ENCODE peak calls at places on chromosomes 16 and 17, in six cellular contexts. One of them, this sample, is unnamed.

GRCh38 chr16:30934827-30935557 is 11.6 kb downstream of the FBXL19 start:
- DNase-seq in heart right ventricle: no peak
- DNase-seq in posterior cingulate gyrus: no peak
- DNase-seq in Caki2: peak; percentile 74
- DNase-seq in EH: peak; percentile 56
- DNase-seq in amniotic stem cell: no peak
- DNase-seq in this sample: peak; percentile 74

GRCh38 chr17:76726231-76726765 is at the start of gene JMJD6:
- DNase-seq in heart right ventricle: peak; percentile 96
- DNase-seq in posterior cingulate gyrus: peak; percentile 96
- DNase-seq in Caki2: peak; percentile 97
- DNase-seq in EH: peak; percentile 97
- DNase-seq in amniotic stem cell: peak; percentile 85
- DNase-seq in this sample: peak; percentile 97

GRCh38 chr17:36731091-36731490 is 129.7 kb downstream of the MRM1 start:
- DNase-seq in heart right ventricle: no peak
- DNase-seq in posterior cingulate gyrus: no peak
- DNase-seq in Caki2: no peak
- DNase-seq in EH: no peak
- DNase-seq in amniotic stem cell: no peak
- DNase-seq in this sample: no peak

GRCh38 chr17:75531724-75532090 is 6.2 kb downstream of the LLGL2 start:
- DNase-seq in heart right ventricle: no peak
- DNase-seq in posterior cingulate gyrus: no peak
- DNase-seq in Caki2: no peak
- DNase-seq in EH: peak; percentile 17
- DNase-seq in amniotic stem cell: no peak
- DNase-seq in this sample: no peak

GRCh38 chr17:39177256-39177655 is 11.3 kb upstream of the ARL5C start:
- DNase-seq in heart right ventricle: no peak
- DNase-seq in posterior cingulate gyrus: no peak
- DNase-seq in Caki2: peak; percentile 53
- DNase-seq in EH: peak; percentile 27
- DNase-seq in amniotic stem cell: no peak
- DNase-seq in this sample: no peak

GRCh38 chr17:4599505-4600281 is 15.4 kb downstream of the SMTNL2 start:
- DNase-seq in heart right ventricle: peak; percentile 71
- DNase-seq in posterior cingulate gyrus: no peak
- DNase-seq in Caki2: no peak
- DNase-seq in EH: no peak
- DNase-seq in amniotic stem cell: no peak
- DNase-seq in this sample: peak; percentile 6

GRCh38 chr16:29926675-29927522 is 873 bp upstream of the KCTD13 start:
- DNase-seq in heart right ventricle: no peak
- DNase-seq in posterior cingulate gyrus: peak; percentile 24
- DNase-seq in Caki2: no peak
- DNase-seq in EH: peak; percentile 68
- DNase-seq in amniotic stem cell: no peak
- DNase-seq in this sample: no peak

GRCh38 chr17:45241315-45242011 is 19.8 kb downstream of the FMNL1 start:
- DNase-seq in heart right ventricle: no peak
- DNase-seq in posterior cingulate gyrus: no peak
- DNase-seq in Caki2: no peak
- DNase-seq in EH: no peak
- DNase-seq in amniotic stem cell: no peak
- DNase-seq in this sample: no peak

GRCh38 chr16:82888616-82889015 is 261.8 kb downstream of the CDH13 start:
- DNase-seq in heart right ventricle: no peak
- DNase-seq in posterior cingulate gyrus: no peak
- DNase-seq in Caki2: peak; percentile 6
- DNase-seq in EH: peak; percentile 88
- DNase-seq in amniotic stem cell: peak; percentile 16
- DNase-seq in this sample: peak; percentile 98

GRCh38 chr17:59333845-59334244 is 2.4 kb downstream of the YPEL2 start:
- DNase-seq in heart right ventricle: no peak
- DNase-seq in posterior cingulate gyrus: no peak
- DNase-seq in Caki2: no peak
- DNase-seq in EH: no peak
- DNase-seq in amniotic stem cell: no peak
- DNase-seq in this sample: no peak

GRCh38 chr17:64622931-64623654 is 39.0 kb downstream of the SMURF2 start:
- DNase-seq in heart right ventricle: no peak
- DNase-seq in posterior cingulate gyrus: no peak
- DNase-seq in Caki2: peak; percentile 40
- DNase-seq in EH: peak; percentile 92
- DNase-seq in amniotic stem cell: peak; percentile 57
- DNase-seq in this sample: peak; percentile 90

GRCh38 chr16:3589441-3589921 is 12.3 kb upstream of the NLRC3 start:
- DNase-seq in heart right ventricle: no peak
- DNase-seq in posterior cingulate gyrus: no peak
- DNase-seq in Caki2: no peak
- DNase-seq in EH: no peak
- DNase-seq in amniotic stem cell: no peak
- DNase-seq in this sample: no peak

GRCh38 chr16:25693621-25694020 is 1.9 kb downstream of the HS3ST4 start:
- DNase-seq in heart right ventricle: no peak
- DNase-seq in posterior cingulate gyrus: no peak
- DNase-seq in Caki2: no peak
- DNase-seq in EH: no peak
- DNase-seq in amniotic stem cell: no peak
- DNase-seq in this sample: no peak

GRCh38 chr16:17578921-17579876 is 108.4 kb upstream of the XYLT1 start:
- DNase-seq in heart right ventricle: no peak
- DNase-seq in posterior cingulate gyrus: no peak
- DNase-seq in Caki2: peak; percentile 56
- DNase-seq in EH: peak; percentile 90
- DNase-seq in amniotic stem cell: peak; percentile 42
- DNase-seq in this sample: peak; percentile 49

GRCh38 chr17:48497103-48497502 is 33.7 kb downstream of the HOXB1 start:
- DNase-seq in heart right ventricle: no peak
- DNase-seq in posterior cingulate gyrus: no peak
- DNase-seq in Caki2: no peak
- DNase-seq in EH: peak; percentile 57
- DNase-seq in amniotic stem cell: no peak
- DNase-seq in this sample: peak; percentile 73